ENCODE peak calls at places on chromosomes 16 and 17, in five cellular contexts. I is GM23338, N is esophagus muscularis mucosa, V is A549, Q is lung. C is an unnamed sample.

GRCh38 chr16:9082422-9082821 is 9.0 kb upstream of the HAPSTR1 start:
- DNase-seq in N (no peak), V (no peak), Q (no peak), I (no peak), C (no peak)

GRCh38 chr17:40443196-40443987 is at the start of gene IGFBP4:
- DNase-seq in N (no peak), I (peak; percentile 91), Q (peak; percentile 79), V (peak; percentile 89), C (peak; percentile 69)

GRCh38 chr16:77807-78443 is at the start of gene MPG:
- DNase-seq in V (peak; percentile 77), Q (peak; percentile 80), N (peak; percentile 95), I (peak; percentile 77), C (peak; percentile 84)

GRCh38 chr17:50893183-50893993 is 27.2 kb upstream of the TOB1 start:
- DNase-seq in V (peak; percentile 68), Q (no peak), I (no peak), N (no peak), C (no peak)

GRCh38 chr17:56601613-56602012 is 8.1 kb downstream of the NOG start:
- DNase-seq in Q (no peak), V (no peak), N (no peak), I (no peak), C (no peak)

GRCh38 chr16:14628806-14629611 is 1.1 kb downstream of the PARN start:
- DNase-seq in I (peak; percentile 52), V (no peak), Q (no peak), N (no peak), C (peak; percentile 23)

GRCh38 chr17:77875881-77876509 is 82.5 kb upstream of the TNRC6C start:
- DNase-seq in Q (no peak), V (peak; percentile 49), I (no peak), N (no peak), C (no peak)

GRCh38 chr17:44205962-44206824 is 6.5 kb upstream of the ATXN7L3 start:
- DNase-seq in V (peak; percentile 51), Q (no peak), I (peak; percentile 49), N (no peak), C (no peak)

GRCh38 chr16:84132527-84133285 is 12.3 kb downstream of the HSDL1 start:
- DNase-seq in Q (no peak), N (no peak), I (no peak), V (no peak), C (no peak)

GRCh38 chr17:60090412-60090811 is 11.7 kb upstream of the HEATR6 start:
- DNase-seq in Q (no peak), N (no peak), V (no peak), I (no peak), C (no peak)

GRCh38 chr16:24635900-24636610 is 93.4 kb upstream of the TNRC6A start:
- DNase-seq in N (no peak), V (peak; percentile 92), Q (peak; percentile 73), I (no peak), C (no peak)

GRCh38 chr17:44688675-44689491 is 693 bp downstream of the CCDC43 start:
- DNase-seq in N (no peak), I (no peak), Q (no peak), V (no peak), C (no peak)

GRCh38 chr17:74746922-74747321 is 1.5 kb upstream of the NHERF1 start:
- DNase-seq in I (no peak), N (no peak), Q (no peak), V (no peak), C (no peak)

GRCh38 chr16:66169817-66170216 is 196.7 kb upstream of the CDH5 start:
- DNase-seq in I (no peak), Q (no peak), V (no peak), N (no peak), C (no peak)

GRCh38 chr16:23807028-23807427 is 28.8 kb upstream of the PRKCB start:
- DNase-seq in Q (peak; percentile 29), V (no peak), N (no peak), I (no peak), C (no peak)

GRCh38 chr16:73015612-73016487 is 32.1 kb downstream of the ZFHX3 start:
- DNase-seq in Q (peak; percentile 70), I (no peak), V (peak; percentile 37), N (no peak), C (no peak)

GRCh38 chr17:68033636-68034451 is 1.7 kb upstream of the KPNA2 start:
- DNase-seq in I (peak; percentile 98), Q (no peak), V (peak; percentile 94), N (no peak), C (no peak)

GRCh38 chr17:41773731-41774193 is 12.7 kb downstream of the JUP start:
- DNase-seq in Q (no peak), V (no peak), N (no peak), I (no peak), C (no peak)

GRCh38 chr16:5619314-5619713 is 521.7 kb upstream of the EEF2KMT start:
- DNase-seq in Q (no peak), N (no peak), V (no peak), I (no peak), C (no peak)

GRCh38 chr16:75420987-75421819 is 12.1 kb downstream of the CFDP1 start:
- DNase-seq in I (peak; percentile 91), Q (peak; percentile 67), V (peak; percentile 45), N (peak; percentile 93), C (no peak)

GRCh38 chr17:82319619-82320062 is 2.2 kb upstream of the CD7 start:
- DNase-seq in V (no peak), N (no peak), Q (no peak), I (no peak), C (no peak)

GRCh38 chr16:88782454-88783390 is 2.3 kb downstream of the PIEZO1 start:
- DNase-seq in N (no peak), I (no peak), Q (no peak), V (no peak), C (no peak)
- H3K27ac ChIP-seq in N (peak overlapping the region; percentile 87), I (no peak overlapping the region), Q (no peak overlapping the region), V (peak overlapping the region; percentile 99), C (peak overlapping the region; percentile 74)

GRCh38 chr17:42792545-42792944 is 6.0 kb downstream of the COA3 start:
- DNase-seq in N (no peak), V (no peak), Q (no peak), I (no peak), C (no peak)
- H3K4me3 ChIP-seq in N (no peak overlapping the region), V (no peak overlapping the region), Q (no peak overlapping the region), I (no peak overlapping the region), C (no peak overlapping the region)

DNA sequence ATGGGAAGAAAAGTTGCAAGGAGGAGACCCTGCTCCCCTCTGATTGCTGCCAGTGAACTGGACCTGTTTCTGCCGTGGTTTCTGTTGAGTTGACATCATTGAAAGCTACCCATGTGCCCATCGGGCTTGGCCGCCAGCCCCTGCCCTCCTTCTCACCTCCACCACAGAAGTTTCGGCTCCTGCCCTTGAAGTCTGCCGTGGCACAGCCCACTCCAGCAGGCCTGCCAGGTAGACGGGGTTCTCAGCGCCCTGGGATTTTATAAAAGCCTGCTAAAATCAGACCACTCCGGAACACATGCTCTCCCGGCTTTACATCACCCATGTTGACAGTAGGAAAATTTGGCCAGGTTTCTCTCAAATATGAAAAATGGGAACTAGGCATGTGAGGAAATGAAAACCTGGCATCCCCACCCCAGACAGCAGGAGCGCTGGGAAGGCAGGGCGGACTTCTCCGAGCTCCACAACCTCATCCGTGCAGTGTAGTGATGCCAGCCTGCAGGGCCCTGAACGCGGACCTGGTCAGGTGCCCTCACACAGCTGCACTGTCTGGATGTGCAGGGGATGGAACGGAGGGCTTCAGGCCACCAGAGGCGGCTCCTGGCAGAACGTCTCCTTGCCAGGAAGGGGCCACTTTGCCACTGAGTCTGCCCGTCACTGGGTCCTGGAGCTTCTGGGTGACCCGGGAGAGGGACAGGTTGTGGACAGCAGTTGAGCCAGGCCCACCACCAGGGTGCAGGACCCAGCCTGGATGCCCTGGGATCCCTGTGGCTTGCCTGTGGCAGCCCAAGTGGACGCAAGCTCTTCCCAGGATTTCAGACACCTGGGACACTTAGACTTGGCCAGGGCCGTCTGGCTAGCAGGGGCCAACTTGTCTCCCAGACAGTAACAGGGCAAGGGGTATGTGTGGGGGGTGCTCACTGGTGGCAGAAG is 6.9 kb upstream of the GSE1 start:
- DNase-seq in V (no peak), Q (no peak), I (no peak), N (no peak), C (no peak)
- H3K4me1 ChIP-seq in V (peaks cover 15% of the 10 kb centered on the region), Q (peaks cover 29% of the 10 kb centered on the region), I (peaks cover 74% of the 10 kb centered on the region), N (peaks cover 68% of the 10 kb centered on the region), C (peaks cover 12% of the 10 kb centered on the region)

DNA sequence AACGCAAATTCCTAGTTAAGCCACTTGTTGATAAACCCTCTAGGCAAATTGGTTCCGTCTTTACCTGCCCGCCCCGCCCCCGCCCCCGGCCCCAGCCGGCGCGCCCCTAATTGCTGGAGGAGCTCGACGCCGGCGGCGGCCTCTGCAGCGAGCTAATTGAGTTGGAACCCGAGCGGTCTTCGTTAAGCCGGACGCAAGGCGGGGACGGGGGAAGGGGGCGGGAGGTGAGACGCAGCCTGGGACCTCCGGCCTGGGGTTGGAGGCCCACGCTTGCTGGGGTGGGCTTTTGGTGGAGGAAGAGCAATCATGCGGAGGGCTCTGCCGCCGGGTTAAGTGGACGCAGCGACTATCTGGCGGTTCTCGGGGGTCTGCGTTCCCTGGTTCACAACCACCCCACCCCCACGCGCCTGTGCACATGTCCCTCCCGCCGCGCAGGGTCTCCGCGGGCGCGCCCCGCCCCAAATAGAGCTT is 12.7 kb upstream of the FOXF1 start:
- DNase-seq in N (no peak), V (no peak), I (peak; percentile 77), Q (no peak), C (no peak)
- H3K27ac ChIP-seq in N (peak overlapping the region; percentile 95), V (no peak overlapping the region), I (no peak overlapping the region), Q (no peak overlapping the region), C (no peak overlapping the region)

DNA sequence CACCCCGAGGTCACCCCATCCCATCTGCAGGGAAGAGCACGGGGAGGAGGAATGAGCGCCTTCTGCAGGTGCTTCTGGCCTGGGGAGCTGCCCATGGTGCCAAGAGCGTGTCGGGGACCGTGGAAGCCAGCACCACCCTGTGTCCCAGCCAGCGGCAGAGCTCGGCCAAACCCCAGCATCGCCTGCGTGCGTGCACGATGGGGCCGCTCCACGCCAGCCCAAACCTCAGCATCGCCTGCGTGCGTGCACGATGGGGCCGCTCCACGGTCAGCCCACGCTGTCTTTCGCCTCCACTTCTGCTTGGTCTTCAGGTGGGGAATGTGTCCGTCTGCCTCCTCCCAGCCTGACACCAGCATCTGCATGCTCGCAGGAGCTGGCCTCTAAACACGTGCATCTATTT is 13.9 kb downstream of the GALNS start:
- DNase-seq in V (no peak), I (no peak), N (no peak), Q (no peak), C (no peak)
- H3K4me3 ChIP-seq in V (no peak overlapping the region), I (no peak overlapping the region), N (no peak overlapping the region), Q (no peak overlapping the region), C (no peak overlapping the region)

DNA sequence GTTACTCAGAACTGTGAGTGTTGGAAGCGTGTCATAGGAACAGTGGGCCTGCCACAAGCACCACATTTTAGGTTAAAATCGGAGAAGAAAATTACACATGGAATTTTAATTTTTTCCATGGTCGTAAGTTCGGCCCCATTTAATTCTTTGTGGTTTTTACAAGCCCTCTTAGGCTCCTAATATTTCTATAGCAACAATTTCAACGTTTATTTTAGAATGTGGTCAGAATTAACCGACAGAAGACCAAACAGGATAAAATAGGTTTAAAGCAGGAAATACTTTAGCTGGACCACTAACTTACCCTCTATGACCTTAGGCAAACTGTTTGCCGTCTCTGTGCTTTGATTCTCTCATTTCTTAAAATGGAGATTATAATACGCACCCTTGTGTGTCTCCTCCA is 69.9 kb downstream of the FTO start:
- DNase-seq in Q (no peak), I (no peak), V (no peak), N (no peak), C (no peak)
- H3K4me1 ChIP-seq in Q (no peaks in the 10 kb centered on the region), I (peaks cover 32% of the 10 kb centered on the region), V (peaks cover 79% of the 10 kb centered on the region), N (peaks cover 61% of the 10 kb centered on the region), C (peaks cover 5% of the 10 kb centered on the region)

C was measured in CD4-positive, alpha-beta memory T cell.